ENCODE peak calls at places on chromosomes 16 and 17, in four cellular contexts. One of them, this sample, is unnamed.

GRCh38 chr16:48206594-48207242 is 37.4 kb upstream of the LONP2 start:
- DNase-seq in brain microvascular endothelial cell: no peak
- DNase-seq in choroid plexus epithelial cell: peak
- DNase-seq in AG04449: no peak
- DNase-seq in this sample: no peak

GRCh38 chr17:27442702-27443101 is 13.5 kb upstream of the KSR1 start:
- DNase-seq in AG04449: no peak
- DNase-seq in choroid plexus epithelial cell: no peak
- DNase-seq in brain microvascular endothelial cell: no peak
- DNase-seq in this sample: no peak

GRCh38 chr16:84970447-84971127 is 40.7 kb downstream of the ZDHHC7 start:
- DNase-seq in choroid plexus epithelial cell: peak
- DNase-seq in brain microvascular endothelial cell: peak
- DNase-seq in AG04449: peak
- DNase-seq in this sample: no peak

GRCh38 chr17:68238488-68238887 is 9.4 kb upstream of the AMZ2 start:
- DNase-seq in AG04449: no peak
- DNase-seq in choroid plexus epithelial cell: no peak
- DNase-seq in brain microvascular endothelial cell: no peak
- DNase-seq in this sample: no peak

GRCh38 chr17:75240394-75241142 is 20.8 kb downstream of the GGA3 start:
- DNase-seq in choroid plexus epithelial cell: peak
- DNase-seq in AG04449: no peak
- DNase-seq in brain microvascular endothelial cell: peak
- DNase-seq in this sample: no peak

GRCh38 chr16:82755570-82756282 is 129.0 kb downstream of the CDH13 start:
- DNase-seq in brain microvascular endothelial cell: no peak
- DNase-seq in choroid plexus epithelial cell: peak
- DNase-seq in AG04449: no peak
- DNase-seq in this sample: no peak

GRCh38 chr16:87201777-87202176 is 115.4 kb downstream of the C16orf95 start:
- DNase-seq in choroid plexus epithelial cell: no peak
- DNase-seq in AG04449: no peak
- DNase-seq in brain microvascular endothelial cell: peak
- DNase-seq in this sample: no peak

GRCh38 chr17:77409282-77410161 is 268.8 kb downstream of the SEC14L1 start:
- DNase-seq in AG04449: no peak
- DNase-seq in brain microvascular endothelial cell: peak
- DNase-seq in choroid plexus epithelial cell: peak
- DNase-seq in this sample: peak

GRCh38 chr17:53119773-53120172 is 703.0 kb upstream of the KIF2B start:
- DNase-seq in choroid plexus epithelial cell: no peak
- DNase-seq in brain microvascular endothelial cell: no peak
- DNase-seq in AG04449: no peak
- DNase-seq in this sample: no peak

GRCh38 chr17:4584125-4584834 is at the start of gene SMTNL2:
- DNase-seq in AG04449: no peak
- DNase-seq in choroid plexus epithelial cell: no peak
- DNase-seq in brain microvascular endothelial cell: no peak
- DNase-seq in this sample: no peak

DNA sequence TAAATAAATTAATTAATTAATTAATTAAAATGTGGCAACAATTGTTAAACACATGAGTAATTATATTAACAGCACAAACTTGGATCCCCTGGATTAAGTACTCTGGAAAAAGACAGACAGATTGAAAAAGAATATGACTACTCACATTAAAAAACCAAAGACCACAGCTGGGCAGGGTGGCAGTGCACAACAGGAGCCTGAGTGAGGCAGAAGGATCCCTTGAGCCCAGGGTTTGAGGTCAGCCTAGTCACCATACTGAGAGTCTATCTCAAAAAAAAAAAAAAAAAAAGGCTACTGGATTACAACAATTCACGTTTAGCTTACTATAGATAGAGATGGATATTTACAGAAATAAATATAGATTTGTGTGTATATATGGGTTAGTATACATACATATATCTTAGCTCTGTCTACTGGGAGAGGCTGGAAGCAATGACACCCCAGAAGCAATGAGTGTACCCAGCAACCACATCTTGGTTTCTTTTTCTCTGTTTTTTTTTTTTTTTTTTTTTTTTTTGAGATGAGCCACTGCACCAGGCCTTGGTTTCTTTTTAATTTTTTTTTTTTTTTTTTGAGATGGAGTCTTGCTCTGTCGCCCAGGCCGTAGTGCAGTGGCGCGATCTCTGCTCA is 10.6 kb upstream of the SUZ12 start:
- DNase-seq in choroid plexus epithelial cell: no peak
- DNase-seq in brain microvascular endothelial cell: no peak
- DNase-seq in AG04449: no peak
- DNase-seq in this sample: no peak
- TF ChIP-seq CTCF in choroid plexus epithelial cell: no peak
- TF ChIP-seq CTCF in brain microvascular endothelial cell: no peak
- TF ChIP-seq CTCF in AG04449: no peak
- TF ChIP-seq CTCF in this sample: no peak

GRCh38 chr17:36768355-36768754 is 167.0 kb downstream of the MRM1 start:
- DNase-seq in choroid plexus epithelial cell: no peak
- DNase-seq in brain microvascular endothelial cell: no peak
- DNase-seq in AG04449: no peak
- DNase-seq in this sample: no peak
- TF ChIP-seq CTCF in choroid plexus epithelial cell: peak
- TF ChIP-seq CTCF in brain microvascular endothelial cell: peak
- TF ChIP-seq CTCF in AG04449: no peak
- TF ChIP-seq CTCF in this sample: no peak

GRCh38 chr17:41812176-41813038 is at the start of gene FKBP10:
- DNase-seq in brain microvascular endothelial cell: peak
- DNase-seq in choroid plexus epithelial cell: peak
- DNase-seq in AG04449: no peak
- DNase-seq in this sample: no peak
- TF ChIP-seq CTCF in brain microvascular endothelial cell: no peak
- TF ChIP-seq CTCF in choroid plexus epithelial cell: peak
- TF ChIP-seq CTCF in AG04449: no peak
- TF ChIP-seq CTCF in this sample: no peak

DNA sequence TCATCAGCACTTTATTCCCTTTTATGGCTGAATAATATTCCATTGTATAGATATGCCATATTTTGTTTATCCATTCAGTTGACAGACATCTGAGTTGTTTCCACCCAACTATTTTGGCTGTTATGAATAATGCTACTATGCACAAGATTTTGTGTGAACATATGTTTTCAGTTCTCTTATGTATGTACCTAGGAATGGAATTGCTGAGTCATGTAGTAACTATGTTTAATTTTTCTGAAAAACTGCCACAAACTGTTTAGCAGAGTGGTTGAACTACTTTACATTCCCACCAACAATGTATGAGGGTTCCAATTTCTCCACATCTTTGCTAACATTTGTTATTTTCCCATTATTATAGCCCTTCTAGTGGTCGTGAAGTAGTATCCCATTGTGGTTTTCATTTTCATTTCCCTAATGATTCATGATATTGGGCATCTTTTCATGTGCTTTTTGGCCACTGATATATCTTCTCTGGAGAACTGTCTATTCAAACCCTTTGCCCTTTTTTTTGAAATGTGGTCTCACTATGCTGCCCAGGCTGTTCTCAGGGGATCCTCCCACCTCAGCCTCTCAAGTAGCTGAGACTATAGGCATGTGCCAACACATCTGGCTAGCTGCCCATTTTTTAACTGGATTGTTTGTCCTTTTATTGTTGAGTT is 26.3 kb downstream of the SMURF2 start:
- DNase-seq in brain microvascular endothelial cell: no peak
- DNase-seq in AG04449: peak
- DNase-seq in choroid plexus epithelial cell: peak
- DNase-seq in this sample: no peak
- TF ChIP-seq CTCF in brain microvascular endothelial cell: no peak
- TF ChIP-seq CTCF in AG04449: no peak
- TF ChIP-seq CTCF in choroid plexus epithelial cell: no peak
- TF ChIP-seq CTCF in this sample: no peak

GRCh38 chr16:1097800-1098199 is 1.8 kb upstream of the C1QTNF8 start:
- DNase-seq in brain microvascular endothelial cell: no peak
- DNase-seq in AG04449: no peak
- DNase-seq in choroid plexus epithelial cell: no peak
- DNase-seq in this sample: peak
- TF ChIP-seq CTCF in brain microvascular endothelial cell: no peak
- TF ChIP-seq CTCF in AG04449: no peak
- TF ChIP-seq CTCF in choroid plexus epithelial cell: no peak
- TF ChIP-seq CTCF in this sample: no peak

This sample was measured in coronary artery.